ENCODE peak calls at places on chromosomes 11 and 22, in ten cellular contexts. One of them, this sample, is unnamed.

GRCh38 chr11:115606223-115607220 is 102.3 kb upstream of the CADM1 start:
- DNase-seq in HCT116: no peak
- DNase-seq in HL-60: no peak
- DNase-seq in Panc1: no peak
- DNase-seq in K562: no peak
- DNase-seq in breast epithelium: no peak
- DNase-seq in GM23338: no peak
- DNase-seq in stomach: peak; percentile 31
- DNase-seq in H1: no peak
- DNase-seq in suprapubic skin: no peak
- DNase-seq in this sample: no peak

GRCh38 chr11:70192666-70193410 is 10.3 kb upstream of the FADD start:
- DNase-seq in HL-60: no peak
- DNase-seq in K562: no peak
- DNase-seq in stomach: no peak
- DNase-seq in Panc1: no peak
- DNase-seq in breast epithelium: no peak
- DNase-seq in HCT116: no peak
- DNase-seq in GM23338: no peak
- DNase-seq in H1: no peak
- DNase-seq in suprapubic skin: no peak
- DNase-seq in this sample: no peak

GRCh38 chr11:59866397-59866796 is at the start of gene TCN1:
- DNase-seq in suprapubic skin: no peak
- DNase-seq in HL-60: peak; percentile 87
- DNase-seq in Panc1: no peak
- DNase-seq in GM23338: no peak
- DNase-seq in breast epithelium: peak; percentile 23
- DNase-seq in stomach: no peak
- DNase-seq in K562: no peak
- DNase-seq in H1: no peak
- DNase-seq in HCT116: peak; percentile 52
- DNase-seq in this sample: no peak

GRCh38 chr11:17015639-17016125 is 1.5 kb upstream of the PLEKHA7 start:
- DNase-seq in breast epithelium: no peak
- DNase-seq in stomach: no peak
- DNase-seq in H1: no peak
- DNase-seq in suprapubic skin: peak; percentile 52
- DNase-seq in HCT116: no peak
- DNase-seq in K562: no peak
- DNase-seq in Panc1: no peak
- DNase-seq in HL-60: no peak
- DNase-seq in GM23338: no peak
- DNase-seq in this sample: no peak

GRCh38 chr22:41512421-41513194 is 31.7 kb downstream of the POLR3H start:
- DNase-seq in suprapubic skin: no peak
- DNase-seq in K562: peak; percentile 83
- DNase-seq in H1: peak; percentile 81
- DNase-seq in stomach: no peak
- DNase-seq in breast epithelium: no peak
- DNase-seq in HL-60: no peak
- DNase-seq in Panc1: no peak
- DNase-seq in GM23338: peak; percentile 96
- DNase-seq in HCT116: peak; percentile 40
- DNase-seq in this sample: no peak

GRCh38 chr22:49334589-49334873 is 493.1 kb downstream of the BRD1 start:
- DNase-seq in HCT116: no peak
- DNase-seq in suprapubic skin: peak; percentile 44
- DNase-seq in K562: no peak
- DNase-seq in Panc1: no peak
- DNase-seq in breast epithelium: no peak
- DNase-seq in HL-60: no peak
- DNase-seq in H1: peak; percentile 45
- DNase-seq in stomach: no peak
- DNase-seq in GM23338: no peak
- DNase-seq in this sample: no peak

GRCh38 chr11:131977231-131977630 is 606.8 kb downstream of the NTM start:
- DNase-seq in HCT116: no peak
- DNase-seq in K562: no peak
- DNase-seq in Panc1: no peak
- DNase-seq in H1: no peak
- DNase-seq in stomach: no peak
- DNase-seq in suprapubic skin: no peak
- DNase-seq in GM23338: peak; percentile 30
- DNase-seq in breast epithelium: no peak
- DNase-seq in HL-60: no peak
- DNase-seq in this sample: no peak

GRCh38 chr22:30196141-30196866 is 50.3 kb downstream of the LIF start:
- DNase-seq in HCT116: peak; percentile 91
- DNase-seq in stomach: peak; percentile 66
- DNase-seq in GM23338: peak; percentile 94
- DNase-seq in Panc1: peak; percentile 97
- DNase-seq in suprapubic skin: peak; percentile 94
- DNase-seq in H1: peak; percentile 58
- DNase-seq in HL-60: peak; percentile 85
- DNase-seq in breast epithelium: peak; percentile 96
- DNase-seq in K562: peak; percentile 28
- DNase-seq in this sample: peak; percentile 92

GRCh38 chr11:119025978-119026766 is 4.5 kb downstream of the SLC37A4 start:
- DNase-seq in HL-60: no peak
- DNase-seq in GM23338: no peak
- DNase-seq in suprapubic skin: no peak
- DNase-seq in H1: no peak
- DNase-seq in stomach: no peak
- DNase-seq in HCT116: no peak
- DNase-seq in K562: peak; percentile 6
- DNase-seq in breast epithelium: no peak
- DNase-seq in Panc1: no peak
- DNase-seq in this sample: peak; percentile 47

GRCh38 chr11:4111834-4112233 is 17.2 kb downstream of the RRM1 start:
- DNase-seq in HL-60: no peak
- DNase-seq in breast epithelium: no peak
- DNase-seq in HCT116: no peak
- DNase-seq in Panc1: no peak
- DNase-seq in GM23338: no peak
- DNase-seq in H1: no peak
- DNase-seq in suprapubic skin: no peak
- DNase-seq in K562: no peak
- DNase-seq in stomach: no peak
- DNase-seq in this sample: no peak

GRCh38 chr11:24457985-24458384 is 38.9 kb upstream of the LUZP2 start:
- DNase-seq in K562: no peak
- DNase-seq in H1: no peak
- DNase-seq in HCT116: no peak
- DNase-seq in Panc1: no peak
- DNase-seq in stomach: no peak
- DNase-seq in suprapubic skin: no peak
- DNase-seq in GM23338: no peak
- DNase-seq in HL-60: no peak
- DNase-seq in breast epithelium: no peak
- DNase-seq in this sample: no peak

DNA sequence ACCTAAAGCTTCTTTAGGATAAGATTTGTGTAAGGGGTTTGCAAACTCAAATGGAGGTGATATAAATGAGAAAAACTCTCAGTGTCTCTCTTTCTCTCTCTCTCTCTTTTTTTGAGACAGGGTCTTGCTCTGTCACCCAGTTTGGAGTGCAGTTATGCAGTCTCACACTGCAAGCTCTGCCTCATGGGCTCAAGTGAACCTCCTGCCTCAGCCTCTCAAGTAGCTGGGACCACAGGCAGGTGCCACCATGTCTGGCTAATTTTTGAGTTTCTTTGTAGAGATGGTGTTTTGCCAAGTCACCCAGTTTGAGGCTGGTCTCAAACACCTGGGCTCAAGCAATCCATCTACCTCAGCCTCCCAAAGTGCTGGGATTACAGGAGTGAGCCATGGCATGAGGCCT is 2.9 kb downstream of the BIRC3 start:
- DNase-seq in K562: no peak
- DNase-seq in suprapubic skin: no peak
- DNase-seq in GM23338: no peak
- DNase-seq in H1: no peak
- DNase-seq in breast epithelium: no peak
- DNase-seq in Panc1: no peak
- DNase-seq in HL-60: no peak
- DNase-seq in HCT116: no peak
- DNase-seq in stomach: no peak
- DNase-seq in this sample: no peak
- H3K27ac ChIP-seq in K562: no peak overlapping the region
- H3K27ac ChIP-seq in suprapubic skin: peak overlapping the region; percentile 64
- H3K27ac ChIP-seq in GM23338: no peak overlapping the region
- H3K27ac ChIP-seq in H1: no peak overlapping the region
- H3K27ac ChIP-seq in breast epithelium: no peak overlapping the region
- H3K27ac ChIP-seq in Panc1: peak overlapping the region; percentile 93
- H3K27ac ChIP-seq in HL-60: no peak overlapping the region
- H3K27ac ChIP-seq in HCT116: no peak overlapping the region
- H3K27ac ChIP-seq in stomach: peak overlapping the region; percentile 93
- H3K27ac ChIP-seq in this sample: peak overlapping the region; percentile 85

GRCh38 chr22:35463231-35463933 is 63.4 kb downstream of the MCM5 start:
- DNase-seq in stomach: no peak
- DNase-seq in breast epithelium: no peak
- DNase-seq in HL-60: no peak
- DNase-seq in GM23338: no peak
- DNase-seq in HCT116: no peak
- DNase-seq in Panc1: no peak
- DNase-seq in K562: no peak
- DNase-seq in suprapubic skin: no peak
- DNase-seq in H1: no peak
- DNase-seq in this sample: no peak

GRCh38 chr22:35464399-35464798 is 64.5 kb downstream of the MCM5 start:
- DNase-seq in HCT116: no peak
- DNase-seq in Panc1: no peak
- DNase-seq in suprapubic skin: no peak
- DNase-seq in HL-60: no peak
- DNase-seq in breast epithelium: no peak
- DNase-seq in GM23338: no peak
- DNase-seq in K562: no peak
- DNase-seq in stomach: no peak
- DNase-seq in H1: no peak
- DNase-seq in this sample: no peak

GRCh38 chr22:35470903-35471321 is 69.7 kb upstream of the RASD2 start:
- DNase-seq in GM23338: peak; percentile 36
- DNase-seq in suprapubic skin: no peak
- DNase-seq in H1: no peak
- DNase-seq in K562: peak; percentile 38
- DNase-seq in Panc1: no peak
- DNase-seq in breast epithelium: no peak
- DNase-seq in stomach: no peak
- DNase-seq in HCT116: peak; percentile 28
- DNase-seq in HL-60: peak; percentile 7
- DNase-seq in this sample: no peak

GRCh38 chr22:35465109-35465701 is 65.3 kb downstream of the MCM5 start:
- DNase-seq in Panc1: no peak
- DNase-seq in HL-60: no peak
- DNase-seq in suprapubic skin: no peak
- DNase-seq in HCT116: no peak
- DNase-seq in H1: no peak
- DNase-seq in K562: no peak
- DNase-seq in stomach: no peak
- DNase-seq in breast epithelium: no peak
- DNase-seq in GM23338: no peak
- DNase-seq in this sample: peak; percentile 87

GRCh38 chr22:35467788-35468187 is 67.8 kb downstream of the MCM5 start:
- DNase-seq in breast epithelium: peak; percentile 61
- DNase-seq in stomach: peak; percentile 85
- DNase-seq in HCT116: no peak
- DNase-seq in GM23338: peak; percentile 36
- DNase-seq in H1: no peak
- DNase-seq in suprapubic skin: peak; percentile 85
- DNase-seq in Panc1: no peak
- DNase-seq in K562: no peak
- DNase-seq in HL-60: no peak
- DNase-seq in this sample: peak; percentile 93
- TF ChIP-seq POLR2AphosphoS5 in breast epithelium: no peak
- TF ChIP-seq POLR2AphosphoS5 in stomach: peak; percentile 20
- TF ChIP-seq POLR2AphosphoS5 in HCT116: no peak
- TF ChIP-seq POLR2AphosphoS5 in GM23338: no peak
- TF ChIP-seq POLR2AphosphoS5 in H1: no peak
- TF ChIP-seq POLR2AphosphoS5 in suprapubic skin: no peak
- TF ChIP-seq POLR2AphosphoS5 in Panc1: no peak
- TF ChIP-seq POLR2AphosphoS5 in K562: no peak
- TF ChIP-seq POLR2AphosphoS5 in HL-60: no peak
- TF ChIP-seq POLR2AphosphoS5 in this sample: peak; percentile 35

GRCh38 chr11:133934096-133934495 is 22.7 kb downstream of the IGSF9B start:
- DNase-seq in HL-60: no peak
- DNase-seq in Panc1: no peak
- DNase-seq in H1: no peak
- DNase-seq in GM23338: no peak
- DNase-seq in K562: no peak
- DNase-seq in suprapubic skin: no peak
- DNase-seq in stomach: no peak
- DNase-seq in HCT116: no peak
- DNase-seq in breast epithelium: no peak
- DNase-seq in this sample: no peak
- H3K4me3 ChIP-seq in HL-60: no peak overlapping the region
- H3K4me3 ChIP-seq in Panc1: no peak overlapping the region
- H3K4me3 ChIP-seq in H1: no peak overlapping the region
- H3K4me3 ChIP-seq in GM23338: no peak overlapping the region
- H3K4me3 ChIP-seq in K562: no peak overlapping the region
- H3K4me3 ChIP-seq in suprapubic skin: no peak overlapping the region
- H3K4me3 ChIP-seq in stomach: no peak overlapping the region
- H3K4me3 ChIP-seq in HCT116: no peak overlapping the region
- H3K4me3 ChIP-seq in breast epithelium: no peak overlapping the region
- H3K4me3 ChIP-seq in this sample: no peak overlapping the region

GRCh38 chr22:32334640-32335365 is 22.9 kb upstream of the RFPL3 start:
- DNase-seq in stomach: peak; percentile 23
- DNase-seq in HL-60: no peak
- DNase-seq in breast epithelium: no peak
- DNase-seq in K562: no peak
- DNase-seq in H1: peak; percentile 34
- DNase-seq in HCT116: no peak
- DNase-seq in Panc1: no peak
- DNase-seq in GM23338: no peak
- DNase-seq in suprapubic skin: no peak
- DNase-seq in this sample: no peak

GRCh38 chr22:32331236-32331917 is 26.3 kb upstream of the RFPL3 start:
- DNase-seq in HL-60: no peak
- DNase-seq in K562: no peak
- DNase-seq in GM23338: no peak
- DNase-seq in HCT116: no peak
- DNase-seq in stomach: peak; percentile 11
- DNase-seq in breast epithelium: no peak
- DNase-seq in H1: peak; percentile 19
- DNase-seq in Panc1: no peak
- DNase-seq in suprapubic skin: peak; percentile 13
- DNase-seq in this sample: no peak

GRCh38 chr22:32333141-32333768 is 24.4 kb upstream of the RFPL3 start:
- DNase-seq in K562: no peak
- DNase-seq in stomach: peak; percentile 15
- DNase-seq in suprapubic skin: no peak
- DNase-seq in GM23338: no peak
- DNase-seq in HCT116: no peak
- DNase-seq in breast epithelium: no peak
- DNase-seq in Panc1: no peak
- DNase-seq in H1: peak; percentile 37
- DNase-seq in HL-60: no peak
- DNase-seq in this sample: no peak

GRCh38 chr22:32333769-32334639 is 23.7 kb upstream of the RFPL3 start:
- DNase-seq in stomach: no peak
- DNase-seq in GM23338: no peak
- DNase-seq in Panc1: no peak
- DNase-seq in K562: no peak
- DNase-seq in HL-60: no peak
- DNase-seq in suprapubic skin: no peak
- DNase-seq in breast epithelium: no peak
- DNase-seq in H1: peak; percentile 37
- DNase-seq in HCT116: no peak
- DNase-seq in this sample: no peak

GRCh38 chr22:32331918-32332725 is 25.5 kb upstream of the RFPL3 start:
- DNase-seq in K562: no peak
- DNase-seq in GM23338: no peak
- DNase-seq in breast epithelium: no peak
- DNase-seq in HCT116: no peak
- DNase-seq in suprapubic skin: no peak
- DNase-seq in stomach: peak; percentile 20
- DNase-seq in HL-60: no peak
- DNase-seq in Panc1: no peak
- DNase-seq in H1: peak; percentile 43
- DNase-seq in this sample: no peak
- H3K27ac ChIP-seq in K562: no peak overlapping the region
- H3K27ac ChIP-seq in GM23338: no peak overlapping the region
- H3K27ac ChIP-seq in breast epithelium: no peak overlapping the region
- H3K27ac ChIP-seq in HCT116: no peak overlapping the region
- H3K27ac ChIP-seq in suprapubic skin: no peak overlapping the region
- H3K27ac ChIP-seq in stomach: peak overlapping the region; percentile 46
- H3K27ac ChIP-seq in HL-60: no peak overlapping the region
- H3K27ac ChIP-seq in Panc1: no peak overlapping the region
- H3K27ac ChIP-seq in H1: no peak overlapping the region
- H3K27ac ChIP-seq in this sample: no peak overlapping the region

This sample was measured in sigmoid colon.